ENCODE peak calls at places on chromosomes 11 and 22, in nine cellular contexts. E is cardiac muscle cell, J is anterior cingulate cortex, T is activated gamma-delta T cell treated with Interleukin-2 at 50 U/mL for 16 hours, F is Daoy, H is neural crest cell, I is NCI-H1105, O is lung microvascular endothelial cell, R is iPS DF 6.9. W is an unnamed sample.

GRCh38 chr11:4061700-4062099 is 32.9 kb upstream of the RRM1 start:
- DNase-seq in E (no peak), J (no peak), T (no peak), F (no peak), H (no peak), I (no peak), O (no peak), R (no peak), W (no peak)

GRCh38 chr11:34065505-34066203 is 14.1 kb downstream of the CAPRIN1 start:
- DNase-seq in E (no peak), J (no peak), T (no peak), F (no peak), H (no peak), I (no peak), O (no peak), R (no peak), W (peak)

GRCh38 chr22:24758164-24758799 is 16.2 kb downstream of the PIWIL3 start:
- DNase-seq in E (peak), J (peak), T (peak), F (peak), H (peak), I (peak), O (peak), R (no peak), W (peak)

GRCh38 chr22:35480143-35480542 is 60.5 kb upstream of the RASD2 start:
- DNase-seq in E (no peak), J (no peak), T (no peak), F (peak), H (no peak), I (no peak), O (peak), R (no peak), W (peak)

GRCh38 chr22:37274380-37274862 is 7.9 kb upstream of the CYTH4 start:
- DNase-seq in E (no peak), J (peak), T (no peak), F (no peak), H (no peak), I (no peak), O (no peak), R (no peak), W (no peak)

GRCh38 chr22:47195156-47195675 is 432.8 kb downstream of the TBC1D22A start:
- DNase-seq in E (no peak), J (no peak), T (no peak), F (no peak), H (no peak), I (no peak), O (no peak), R (no peak), W (no peak)

GRCh38 chr22:25941365-25941960 is 199.5 kb downstream of the MYO18B start:
- DNase-seq in E (no peak), J (no peak), T (no peak), F (no peak), H (no peak), I (no peak), O (no peak), R (no peak), W (no peak)

GRCh38 chr22:45107671-45108070 is 56.1 kb upstream of the NUP50 start:
- DNase-seq in E (no peak), J (no peak), T (no peak), F (no peak), H (no peak), I (no peak), O (no peak), R (no peak), W (no peak)

GRCh38 chr11:75078233-75078632 is 18.4 kb downstream of the OR2AT4 start:
- DNase-seq in E (no peak), J (no peak), T (no peak), F (peak), H (no peak), I (no peak), O (no peak), R (no peak), W (no peak)

GRCh38 chr11:33227578-33228261 is 29.5 kb upstream of the HIPK3 start:
- DNase-seq in E (no peak), J (no peak), T (no peak), F (no peak), H (no peak), I (no peak), O (no peak), R (no peak), W (no peak)

GRCh38 chr11:57458410-57459111 is 1.8 kb upstream of the RTN4RL2 start:
- DNase-seq in E (peak), J (peak), T (peak), F (peak), H (peak), I (peak), O (no peak), R (no peak), W (peak)

GRCh38 chr11:118042791-118043190 is 34.1 kb upstream of the TMPRSS4 start:
- DNase-seq in E (no peak), J (no peak), T (no peak), F (no peak), H (no peak), I (no peak), O (no peak), R (no peak), W (no peak)

GRCh38 chr11:119149371-119150275 is 771 bp downstream of the ABCG4 start:
- DNase-seq in E (peak), J (no peak), T (no peak), F (no peak), H (peak), I (peak), O (no peak), R (no peak), W (peak)